ENCODE peak calls at places on chromosome 10, in eight cellular contexts. K is upper lobe of left lung, H is endodermal cell, U is MCF 10A, P is upper lobe of right lung, D is brain microvascular endothelial cell, A is colonic mucosa, O is heart left ventricle. L is an unnamed sample.

GRCh38 chr10:71714055-71714454 is 5.5 kb downstream of the C10orf105 start:
- DNase-seq in K (no peak), H (no peak), U (no peak), P (no peak), D (no peak), A (no peak), O (no peak), L (no peak)

GRCh38 chr10:54139819-54140428 is 661.1 kb downstream of the PCDH15 start:
- DNase-seq in K (no peak), H (no peak), U (peak), P (no peak), D (no peak), A (no peak), O (no peak), L (no peak)

GRCh38 chr10:110813743-110814472 is 57.8 kb upstream of the PDCD4 start:
- DNase-seq in K (no peak), H (no peak), U (no peak), P (no peak), D (no peak), A (no peak), O (no peak), L (no peak)

GRCh38 chr10:113235505-113235904 is 285.5 kb downstream of the TCF7L2 start:
- DNase-seq in K (no peak), H (no peak), U (no peak), P (no peak), D (no peak), A (no peak), O (no peak), L (no peak)

GRCh38 chr10:126166797-126167196 is 221.5 kb downstream of the ADAM12 start:
- DNase-seq in K (no peak), H (no peak), U (no peak), P (no peak), D (no peak), A (no peak), O (no peak), L (no peak)

GRCh38 chr10:121655254-121656142 is 57.3 kb upstream of the FGFR2 start:
- DNase-seq in K (no peak), H (no peak), U (no peak), P (peak), D (no peak), A (no peak), O (no peak), L (no peak)

GRCh38 chr10:35928017-35928619 is 286.0 kb upstream of the FZD8 start:
- DNase-seq in K (no peak), H (no peak), U (peak), P (no peak), D (peak), A (no peak), O (no peak), L (no peak)

GRCh38 chr10:60511823-60512222 is 122.1 kb upstream of the ANK3 start:
- DNase-seq in K (no peak), H (no peak), U (no peak), P (no peak), D (no peak), A (no peak), O (no peak), L (no peak)

GRCh38 chr10:128026620-128027281 is 99.5 kb downstream of the MKI67 start:
- DNase-seq in K (no peak), H (no peak), U (no peak), P (no peak), D (no peak), A (no peak), O (no peak), L (no peak)

GRCh38 chr10:31004611-31005193 is 27.0 kb downstream of the ZNF438 start:
- DNase-seq in K (no peak), H (no peak), U (peak), P (no peak), D (peak), A (no peak), O (no peak), L (no peak)

GRCh38 chr10:17003151-17003550 is 126.5 kb downstream of the CUBN start:
- DNase-seq in K (no peak), H (peak), U (no peak), P (no peak), D (peak), A (no peak), O (no peak), L (no peak)

GRCh38 chr10:7300327-7300726 is 110.5 kb downstream of the SFMBT2 start:
- DNase-seq in K (no peak), H (peak), U (no peak), P (no peak), D (no peak), A (no peak), O (no peak), L (no peak)

GRCh38 chr10:89160339-89160738 is 46.8 kb downstream of the CH25H start:
- DNase-seq in K (no peak), H (no peak), U (no peak), P (no peak), D (no peak), A (no peak), O (no peak), L (no peak)

GRCh38 chr10:13977861-13978843 is 352.6 kb downstream of the FRMD4A start:
- DNase-seq in K (no peak), H (no peak), U (peak), P (no peak), D (peak), A (no peak), O (no peak), L (no peak)

DNA sequence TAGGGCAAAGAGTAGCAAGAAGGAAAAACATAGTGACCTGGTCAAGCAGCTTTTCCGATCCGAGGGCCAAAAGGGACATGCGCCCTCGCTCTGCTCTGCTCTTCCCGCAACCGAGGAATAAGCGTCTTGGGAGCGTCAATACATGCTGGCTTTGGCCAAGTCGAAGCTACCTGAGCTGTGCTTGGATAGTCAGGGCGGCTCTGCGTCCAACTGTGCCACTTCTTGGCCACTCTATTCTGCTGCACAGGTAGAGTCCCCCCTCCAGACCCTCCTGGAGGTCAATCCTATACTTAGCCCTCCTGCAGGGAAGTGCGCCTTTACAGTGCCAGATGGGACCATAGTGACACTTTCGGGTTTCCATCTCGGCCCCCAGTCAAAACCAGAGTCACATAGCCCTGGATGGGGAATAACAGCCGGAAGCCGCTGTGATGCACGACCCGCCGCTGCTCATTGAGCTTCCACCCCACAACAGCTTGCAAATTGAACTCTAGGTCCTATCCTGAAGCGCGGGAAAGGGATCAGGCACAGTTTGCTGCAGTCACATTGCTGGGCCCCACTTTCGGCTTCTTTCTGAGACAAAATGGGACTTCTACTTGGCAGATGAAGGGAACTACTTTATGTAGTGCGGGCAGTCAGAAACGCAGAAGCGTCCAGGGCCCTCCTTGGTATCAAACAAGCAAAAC is 1.1 kb upstream of the HPSE2 start:
- DNase-seq in K (no peak), H (peak), U (no peak), P (no peak), D (no peak), A (no peak), O (no peak), L (no peak)
- TF ChIP-seq CTCF in K (no peak), H (no peak), U (no peak), P (no peak), D (no peak), A (no peak), O (no peak), L (no peak)

DNA sequence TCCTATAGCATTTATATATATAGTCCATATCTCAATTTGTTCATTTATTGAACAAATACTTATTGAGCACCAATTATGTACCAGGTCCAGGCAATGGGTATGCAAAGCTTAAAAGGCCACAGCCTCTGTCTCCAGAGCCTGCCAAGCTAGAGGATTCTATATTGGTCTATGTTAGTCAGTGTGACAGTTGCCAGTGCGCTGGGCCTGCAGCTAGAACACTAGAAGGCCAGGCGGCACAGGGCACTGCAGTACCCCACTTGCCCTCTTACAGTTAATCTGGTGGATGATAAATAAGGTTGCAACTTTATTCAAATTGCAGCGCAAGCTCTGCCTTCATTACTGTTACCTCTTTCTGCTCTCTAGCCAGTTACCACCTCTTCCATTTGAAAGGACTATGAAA is 68.8 kb downstream of the PPP1R3C start:
- DNase-seq in K (no peak), H (no peak), U (no peak), P (no peak), D (no peak), A (no peak), O (no peak), L (no peak)
- TF ChIP-seq CTCF in K (no peak), H (no peak), U (no peak), P (no peak), D (no peak), A (no peak), O (no peak), L (no peak)

GRCh38 chr10:76632158-76633051 is 1005.2 kb downstream of the KCNMA1 start:
- DNase-seq in K (no peak), H (peak), U (peak), P (no peak), D (no peak), A (peak), O (no peak), L (no peak)
- TF ChIP-seq CTCF in K (no peak), H (peak), U (peak), P (peak), D (peak), A (peak), O (no peak), L (no peak)

GRCh38 chr10:133041101-133041500 is 46.6 kb upstream of the ADGRA1 start:
- DNase-seq in K (peak), H (no peak), U (no peak), P (no peak), D (no peak), A (no peak), O (no peak), L (no peak)

GRCh38 chr10:133042061-133042460 is 45.7 kb upstream of the ADGRA1 start:
- DNase-seq in K (peak), H (no peak), U (no peak), P (no peak), D (no peak), A (no peak), O (no peak), L (no peak)

GRCh38 chr10:133038276-133038823 is 49.4 kb upstream of the ADGRA1 start:
- DNase-seq in K (peak), H (no peak), U (no peak), P (no peak), D (no peak), A (no peak), O (no peak), L (no peak)

GRCh38 chr10:133039107-133039822 is 48.5 kb upstream of the ADGRA1 start:
- DNase-seq in K (peak), H (peak), U (no peak), P (no peak), D (no peak), A (no peak), O (no peak), L (no peak)

DNA sequence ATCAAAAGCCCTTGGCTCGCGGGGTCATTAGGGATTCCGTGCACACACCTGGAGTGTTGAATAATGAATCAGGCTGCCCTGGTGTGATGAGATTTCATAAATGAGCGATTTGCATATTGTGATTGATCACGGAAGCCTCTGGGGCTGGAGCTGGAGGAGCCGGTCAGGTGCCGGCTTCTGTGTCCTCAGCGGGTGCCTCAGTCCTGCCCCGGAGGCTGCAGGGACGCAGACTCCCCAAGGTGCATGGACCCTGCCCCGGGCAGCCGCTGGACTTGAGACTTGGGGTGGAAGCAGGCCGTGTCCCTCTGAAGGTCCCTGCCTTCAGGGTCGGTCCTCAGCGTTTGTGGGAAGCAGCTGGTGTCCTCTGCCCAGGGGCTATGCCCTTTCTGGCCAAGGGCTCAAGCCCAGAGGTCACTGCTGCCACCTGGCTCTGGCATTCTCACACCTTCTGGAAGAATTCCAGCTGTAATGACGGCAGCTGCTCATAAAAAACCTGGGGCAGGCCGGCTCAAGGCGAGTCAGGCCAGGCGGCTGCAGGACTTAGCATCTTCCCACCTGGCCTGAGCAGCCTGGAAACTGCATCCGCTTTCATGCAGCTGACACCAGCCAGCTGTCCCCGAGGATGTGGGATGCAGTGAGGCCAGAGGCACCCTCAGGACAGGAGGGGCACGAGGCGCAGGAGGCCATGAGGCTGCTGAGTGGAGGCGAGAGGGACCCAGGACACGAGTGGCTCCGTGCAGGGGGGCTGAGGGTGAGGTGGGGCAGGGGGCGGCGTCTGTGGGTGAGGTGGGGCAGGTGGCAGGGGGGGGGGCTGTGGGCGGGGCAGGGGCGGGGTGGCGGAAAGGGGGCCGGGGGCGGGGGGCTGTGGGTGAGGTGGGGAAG is 47.7 kb upstream of the ADGRA1 start:
- DNase-seq in K (peak), H (no peak), U (no peak), P (no peak), D (no peak), A (peak), O (no peak), L (no peak)
- TF ChIP-seq CTCF in K (no peak), H (no peak), U (no peak), P (no peak), D (no peak), A (no peak), O (no peak), L (no peak)

GRCh38 chr10:97018251-97019212 is 167.2 kb downstream of the SLIT1 start:
- DNase-seq in K (peak), H (peak), U (no peak), P (no peak), D (no peak), A (no peak), O (no peak), L (no peak)
- TF ChIP-seq CTCF in K (no peak), H (no peak), U (no peak), P (no peak), D (no peak), A (no peak), O (no peak), L (no peak)

DNA sequence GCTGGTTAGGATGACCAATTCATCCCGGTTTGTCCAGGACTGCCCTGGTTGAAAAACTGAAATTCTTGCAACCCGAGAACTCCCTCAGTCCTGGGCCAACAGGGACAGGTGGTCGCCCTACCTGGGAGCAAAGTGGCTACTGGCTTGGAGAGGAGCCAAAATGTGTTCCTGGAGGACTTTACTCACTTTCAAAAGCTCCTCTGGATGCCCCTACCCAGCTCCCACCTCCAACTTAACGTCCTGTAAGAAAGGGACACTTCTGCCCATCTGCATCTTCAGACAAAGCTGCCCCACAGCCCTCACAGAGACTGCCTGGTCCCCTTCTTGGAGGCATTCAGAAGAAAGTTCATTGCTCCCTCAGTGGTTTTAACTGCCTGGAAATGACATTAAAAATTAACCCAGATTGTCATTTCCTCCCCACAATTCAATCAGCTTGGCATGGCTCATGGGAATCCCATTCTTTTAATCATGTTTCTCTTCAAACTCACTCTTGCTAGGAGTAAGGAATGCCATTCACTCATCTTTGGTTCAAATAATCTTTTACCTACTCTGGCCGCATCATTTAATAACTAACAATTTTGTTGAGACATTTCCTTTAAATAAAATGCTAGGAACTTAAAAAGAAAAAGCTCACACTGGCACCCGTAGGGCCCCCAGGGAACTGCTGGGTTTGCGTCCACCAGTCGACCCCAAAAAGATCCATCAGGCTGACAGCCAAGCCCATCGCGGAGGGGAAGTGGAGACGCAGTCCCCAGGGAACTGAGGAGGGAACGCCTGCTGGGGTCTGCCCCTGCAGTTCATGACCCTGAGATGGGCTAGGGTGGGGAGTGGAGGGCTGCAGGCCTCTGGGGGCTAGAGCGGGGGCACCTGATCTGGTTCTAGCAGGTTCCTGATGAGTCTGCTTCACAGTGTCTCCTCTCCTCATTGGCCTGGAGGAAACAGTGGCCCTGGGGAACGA is 24.2 kb upstream of the HSPA12A start:
- DNase-seq in K (no peak), H (no peak), U (no peak), P (peak), D (no peak), A (no peak), O (no peak), L (no peak)
- TF ChIP-seq CTCF in K (no peak), H (peak), U (no peak), P (no peak), D (peak), A (no peak), O (no peak), L (no peak)

GRCh38 chr10:104347295-104348045 is 6.2 kb upstream of the CFAP58 start:
- DNase-seq in K (no peak), H (no peak), U (no peak), P (no peak), D (no peak), A (no peak), O (no peak), L (no peak)

GRCh38 chr10:104344219-104344618 is 6.0 kb upstream of the ITPRIP start:
- DNase-seq in K (no peak), H (no peak), U (no peak), P (no peak), D (no peak), A (no peak), O (no peak), L (no peak)

GRCh38 chr10:104348601-104349000 is 5.0 kb upstream of the CFAP58 start:
- DNase-seq in K (no peak), H (no peak), U (no peak), P (no peak), D (no peak), A (no peak), O (no peak), L (no peak)

GRCh38 chr10:104345512-104345911 is 7.2 kb upstream of the ITPRIP start:
- DNase-seq in K (no peak), H (no peak), U (no peak), P (no peak), D (no peak), A (no peak), O (no peak), L (no peak)

GRCh38 chr10:104345941-104346340 is 7.7 kb upstream of the ITPRIP start:
- DNase-seq in K (no peak), H (no peak), U (no peak), P (no peak), D (no peak), A (no peak), O (no peak), L (no peak)
- TF ChIP-seq CTCF in K (no peak), H (no peak), U (no peak), P (no peak), D (no peak), A (no peak), O (no peak), L (no peak)

GRCh38 chr10:47312663-47312995 is 9.6 kb upstream of the GDF2 start:
- DNase-seq in K (no peak), H (no peak), U (no peak), P (no peak), D (no peak), A (no peak), O (no peak), L (no peak)

GRCh38 chr10:47310090-47310505 is 10.1 kb downstream of the GDF10 start:
- DNase-seq in K (peak), H (no peak), U (no peak), P (no peak), D (no peak), A (no peak), O (no peak), L (no peak)

GRCh38 chr10:47311193-47311899 is 10.9 kb upstream of the GDF2 start:
- DNase-seq in K (no peak), H (no peak), U (no peak), P (no peak), D (no peak), A (peak), O (no peak), L (no peak)

GRCh38 chr10:47314416-47314970 is 7.8 kb upstream of the GDF2 start:
- DNase-seq in K (no peak), H (no peak), U (no peak), P (peak), D (no peak), A (no peak), O (no peak), L (no peak)

DNA sequence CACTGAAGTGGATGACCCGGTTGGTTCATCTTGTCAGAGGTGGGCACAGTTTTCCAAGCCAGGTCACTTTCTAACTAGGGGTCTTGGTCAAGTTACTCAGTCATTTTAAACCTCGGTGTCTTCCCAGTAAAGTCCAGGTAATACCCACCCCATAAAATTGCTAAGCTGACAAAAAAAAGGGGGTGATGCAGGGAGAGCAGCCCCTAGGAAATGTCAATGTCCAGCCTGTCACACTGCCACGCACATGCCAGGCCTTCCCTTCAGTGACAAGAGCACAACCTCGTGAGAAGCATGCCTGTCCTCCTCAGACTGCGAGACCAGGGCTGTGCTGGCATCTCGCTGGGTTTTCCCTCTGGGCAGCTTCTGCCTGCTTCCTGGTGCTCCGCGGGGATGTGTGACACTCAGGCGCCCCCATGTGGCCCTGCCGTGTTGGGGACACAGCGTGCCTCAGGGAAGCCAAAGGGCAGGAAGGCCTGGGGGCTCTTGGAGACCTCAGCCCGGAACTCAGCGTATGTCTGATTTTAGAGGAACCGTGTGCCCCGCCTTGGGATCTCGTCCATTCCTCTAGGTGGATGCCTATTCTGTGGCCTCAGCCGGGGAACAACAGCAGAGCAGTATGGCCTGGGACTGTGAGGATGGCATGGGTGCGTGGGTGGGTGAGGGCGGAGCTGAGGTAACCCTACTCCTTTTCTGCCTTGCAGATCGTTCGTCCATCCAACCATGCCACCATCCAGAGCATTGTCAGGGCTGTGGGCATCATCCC is 10.2 kb upstream of the GDF2 start:
- DNase-seq in K (peak), H (peak), U (peak), P (peak), D (peak), A (peak), O (peak), L (peak)
- TF ChIP-seq CTCF in K (peak), H (peak), U (peak), P (peak), D (peak), A (peak), O (peak), L (peak)

GRCh38 chr10:10133271-10133670 is 884.4 kb upstream of the CELF2 start:
- DNase-seq in K (no peak), H (no peak), U (no peak), P (no peak), D (no peak), A (no peak), O (no peak), L (no peak)
- TF ChIP-seq CTCF in K (no peak), H (no peak), U (no peak), P (no peak), D (no peak), A (no peak), O (no peak), L (no peak)